ENCODE peak calls at places on chromosome X, in ten cellular contexts. One of them, this sample, is unnamed.

GRCh38 chrX:11754958-11755645 is 2.9 kb upstream of the MSL3 start:
- DNase-seq in brain microvascular endothelial cell: no peak
- DNase-seq in nephron progenitor cell: no peak
- DNase-seq in EH: no peak
- DNase-seq in RKO: no peak
- DNase-seq in NCI-H1930: no peak
- DNase-seq in fibroblast of gingiva: no peak
- DNase-seq in Peyer's patch: no peak
- DNase-seq in omental fat pad: no peak
- DNase-seq in AG08395: no peak
- DNase-seq in this sample: no peak

GRCh38 chrX:154818916-154819770 is 13.9 kb upstream of the MPP1 start:
- DNase-seq in AG08395: no peak
- DNase-seq in NCI-H1930: no peak
- DNase-seq in brain microvascular endothelial cell: no peak
- DNase-seq in Peyer's patch: no peak
- DNase-seq in RKO: no peak
- DNase-seq in fibroblast of gingiva: no peak
- DNase-seq in nephron progenitor cell: no peak
- DNase-seq in EH: no peak
- DNase-seq in omental fat pad: no peak
- DNase-seq in this sample: no peak

GRCh38 chrX:104522386-104522785 is 43.6 kb upstream of the IL1RAPL2 start:
- DNase-seq in NCI-H1930: no peak
- DNase-seq in EH: no peak
- DNase-seq in RKO: no peak
- DNase-seq in omental fat pad: no peak
- DNase-seq in fibroblast of gingiva: no peak
- DNase-seq in brain microvascular endothelial cell: no peak
- DNase-seq in nephron progenitor cell: no peak
- DNase-seq in AG08395: no peak
- DNase-seq in Peyer's patch: no peak
- DNase-seq in this sample: no peak

GRCh38 chrX:119729408-119730201 is 28.8 kb upstream of the SOWAHD start:
- DNase-seq in nephron progenitor cell: peak; percentile 62
- DNase-seq in omental fat pad: no peak
- DNase-seq in fibroblast of gingiva: peak; percentile 70
- DNase-seq in EH: peak; percentile 65
- DNase-seq in Peyer's patch: peak; percentile 58
- DNase-seq in RKO: peak; percentile 75
- DNase-seq in NCI-H1930: peak; percentile 1
- DNase-seq in brain microvascular endothelial cell: peak; percentile 59
- DNase-seq in AG08395: peak; percentile 57
- DNase-seq in this sample: no peak

GRCh38 chrX:134624046-134624430 is 34.2 kb downstream of the PLAC1 start:
- DNase-seq in Peyer's patch: no peak
- DNase-seq in NCI-H1930: no peak
- DNase-seq in RKO: no peak
- DNase-seq in EH: peak; percentile 60
- DNase-seq in nephron progenitor cell: no peak
- DNase-seq in omental fat pad: no peak
- DNase-seq in fibroblast of gingiva: no peak
- DNase-seq in brain microvascular endothelial cell: no peak
- DNase-seq in AG08395: no peak
- DNase-seq in this sample: no peak

GRCh38 chrX:130103605-130104004 is 6.7 kb downstream of the ELF4 start:
- DNase-seq in RKO: no peak
- DNase-seq in fibroblast of gingiva: no peak
- DNase-seq in Peyer's patch: no peak
- DNase-seq in EH: no peak
- DNase-seq in omental fat pad: no peak
- DNase-seq in AG08395: no peak
- DNase-seq in NCI-H1930: no peak
- DNase-seq in brain microvascular endothelial cell: no peak
- DNase-seq in nephron progenitor cell: no peak
- DNase-seq in this sample: no peak

GRCh38 chrX:20498851-20499635 is 232.3 kb upstream of the RPS6KA3 start:
- DNase-seq in nephron progenitor cell: no peak
- DNase-seq in EH: peak; percentile 40
- DNase-seq in NCI-H1930: no peak
- DNase-seq in Peyer's patch: no peak
- DNase-seq in fibroblast of gingiva: no peak
- DNase-seq in omental fat pad: no peak
- DNase-seq in brain microvascular endothelial cell: no peak
- DNase-seq in AG08395: no peak
- DNase-seq in RKO: no peak
- DNase-seq in this sample: no peak

GRCh38 chrX:114924846-114925245 is 92.6 kb downstream of the IL13RA2 start:
- DNase-seq in fibroblast of gingiva: no peak
- DNase-seq in Peyer's patch: no peak
- DNase-seq in RKO: no peak
- DNase-seq in nephron progenitor cell: no peak
- DNase-seq in EH: peak; percentile 57
- DNase-seq in NCI-H1930: no peak
- DNase-seq in brain microvascular endothelial cell: peak; percentile 1
- DNase-seq in omental fat pad: no peak
- DNase-seq in AG08395: peak; percentile 12
- DNase-seq in this sample: no peak

This sample was measured in vagina.